ENCODE peak calls at places on chromosomes 7 and 10, in six cellular contexts. One of them, this sample, is unnamed.

GRCh38 chr7:15947749-15948148 is 261.3 kb upstream of the MEOX2 start:
- DNase-seq in HT-29: no peak
- DNase-seq in posterior vena cava: no peak
- DNase-seq in neural crest cell: no peak
- DNase-seq in NCI-H1436 treated with DMSO at 0.1 percent for 48 hours: no peak
- DNase-seq in endodermal cell: no peak
- DNase-seq in this sample: no peak

GRCh38 chr7:135193615-135194081 is 17.7 kb downstream of the WDR91 start:
- DNase-seq in posterior vena cava: no peak
- DNase-seq in HT-29: no peak
- DNase-seq in neural crest cell: no peak
- DNase-seq in NCI-H1436 treated with DMSO at 0.1 percent for 48 hours: no peak
- DNase-seq in endodermal cell: no peak
- DNase-seq in this sample: no peak

GRCh38 chr7:140650367-140650766 is 9.8 kb upstream of the DENND2A start:
- DNase-seq in NCI-H1436 treated with DMSO at 0.1 percent for 48 hours: no peak
- DNase-seq in posterior vena cava: peak; percentile 23
- DNase-seq in HT-29: no peak
- DNase-seq in neural crest cell: no peak
- DNase-seq in endodermal cell: no peak
- DNase-seq in this sample: no peak

GRCh38 chr7:6495597-6496262 is 48.0 kb upstream of the DAGLB start:
- DNase-seq in neural crest cell: no peak
- DNase-seq in endodermal cell: no peak
- DNase-seq in HT-29: no peak
- DNase-seq in NCI-H1436 treated with DMSO at 0.1 percent for 48 hours: no peak
- DNase-seq in posterior vena cava: peak; percentile 59
- DNase-seq in this sample: no peak

GRCh38 chr10:11142809-11143208 is 125.1 kb downstream of the CELF2 start:
- DNase-seq in HT-29: no peak
- DNase-seq in endodermal cell: no peak
- DNase-seq in NCI-H1436 treated with DMSO at 0.1 percent for 48 hours: no peak
- DNase-seq in neural crest cell: no peak
- DNase-seq in posterior vena cava: no peak
- DNase-seq in this sample: no peak

GRCh38 chr10:64070241-64070640 is 549.0 kb downstream of the REEP3 start:
- DNase-seq in endodermal cell: no peak
- DNase-seq in posterior vena cava: no peak
- DNase-seq in HT-29: no peak
- DNase-seq in neural crest cell: no peak
- DNase-seq in NCI-H1436 treated with DMSO at 0.1 percent for 48 hours: no peak
- DNase-seq in this sample: no peak

GRCh38 chr7:127786184-127786583 is 134.2 kb downstream of the SND1 start:
- DNase-seq in posterior vena cava: no peak
- DNase-seq in NCI-H1436 treated with DMSO at 0.1 percent for 48 hours: no peak
- DNase-seq in endodermal cell: no peak
- DNase-seq in HT-29: no peak
- DNase-seq in neural crest cell: no peak
- DNase-seq in this sample: no peak

GRCh38 chr10:137031-137430 is 1.8 kb downstream of the ZMYND11 start:
- DNase-seq in neural crest cell: no peak
- DNase-seq in posterior vena cava: no peak
- DNase-seq in NCI-H1436 treated with DMSO at 0.1 percent for 48 hours: no peak
- DNase-seq in endodermal cell: peak; percentile 82
- DNase-seq in HT-29: peak; percentile 54
- DNase-seq in this sample: no peak

GRCh38 chr10:114650266-114650665 is 7.8 kb downstream of the ABLIM1 start:
- DNase-seq in posterior vena cava: no peak
- DNase-seq in NCI-H1436 treated with DMSO at 0.1 percent for 48 hours: no peak
- DNase-seq in neural crest cell: no peak
- DNase-seq in endodermal cell: no peak
- DNase-seq in HT-29: no peak
- DNase-seq in this sample: no peak

GRCh38 chr10:93541402-93542357 is 24.8 kb upstream of the FFAR4 start:
- DNase-seq in NCI-H1436 treated with DMSO at 0.1 percent for 48 hours: no peak
- DNase-seq in HT-29: peak; percentile 92
- DNase-seq in neural crest cell: peak; percentile 51
- DNase-seq in endodermal cell: peak; percentile 86
- DNase-seq in posterior vena cava: peak; percentile 86
- DNase-seq in this sample: no peak

This sample was measured in LNCaP clone FGC.